ENCODE peak calls at places on chromosome 22, in eight cellular contexts. Z is right cardiac atrium, E is NCI-H2171 treated with DMSO at 0.1 percent for 48 hours, Q is aorta, O is endothelial cell, I is iPS DF 6.9, L is AG08396, A is Ammon's horn. F is an unnamed sample.

GRCh38 chr22:46069518-46070214 is 80.7 kb upstream of the PPARA start:
- DNase-seq in Z (peak), E (peak), Q (peak), O (no peak), I (no peak), L (peak), A (peak), F (no peak)

GRCh38 chr22:37080838-37081237 is 28.7 kb downstream of the TMPRSS6 start:
- DNase-seq in Z (no peak), E (no peak), Q (no peak), O (no peak), I (no peak), L (no peak), A (no peak), F (no peak)

GRCh38 chr22:43736651-43737050 is 75.5 kb downstream of the EFCAB6 start:
- DNase-seq in Z (no peak), E (no peak), Q (no peak), O (no peak), I (no peak), L (no peak), A (no peak), F (no peak)

GRCh38 chr22:23180893-23181762 is 819 bp downstream of the BCR start:
- DNase-seq in Z (no peak), E (no peak), Q (peak), O (no peak), I (no peak), L (peak), A (no peak), F (no peak)

GRCh38 chr22:32754413-32755041 is 47.0 kb upstream of the TIMP3 start:
- DNase-seq in Z (peak), E (no peak), Q (no peak), O (no peak), I (no peak), L (peak), A (no peak), F (no peak)

GRCh38 chr22:46449116-46449691 is 88.2 kb downstream of the CELSR1 start:
- DNase-seq in Z (no peak), E (no peak), Q (no peak), O (no peak), I (no peak), L (no peak), A (no peak), F (no peak)

GRCh38 chr22:48868554-48868953 is 959.1 kb downstream of the BRD1 start:
- DNase-seq in Z (no peak), E (no peak), Q (peak), O (no peak), I (no peak), L (no peak), A (no peak), F (no peak)

GRCh38 chr22:49971232-49972162 is 10.9 kb downstream of the PIM3 start:
- DNase-seq in Z (peak), E (peak), Q (peak), O (peak), I (no peak), L (peak), A (peak), F (no peak)

GRCh38 chr22:17780741-17781318 is 6.6 kb upstream of the BID start:
- DNase-seq in Z (peak), E (no peak), Q (no peak), O (no peak), I (no peak), L (no peak), A (no peak), F (no peak)

F was measured in cerebellar nuclear complex.